ENCODE peak calls at places on chromosomes 7 and 10, in four cellular contexts. One of them, this sample, is unnamed.

GRCh38 chr7:23471090-23471859 is 984 bp upstream of the IGF2BP3 start:
- DNase-seq in neural progenitor cell: peak; percentile 97
- DNase-seq in A549: peak; percentile 92
- DNase-seq in kidney glomerular epithelial cell: no peak
- DNase-seq in this sample: peak; percentile 91

GRCh38 chr10:125120046-125120710 is 40.2 kb downstream of the CTBP2 start:
- DNase-seq in neural progenitor cell: no peak
- DNase-seq in A549: peak; percentile 79
- DNase-seq in kidney glomerular epithelial cell: no peak
- DNase-seq in this sample: no peak

GRCh38 chr10:74842301-74842700 is 15.9 kb downstream of the KAT6B start:
- DNase-seq in neural progenitor cell: no peak
- DNase-seq in A549: no peak
- DNase-seq in kidney glomerular epithelial cell: no peak
- DNase-seq in this sample: no peak

GRCh38 chr7:100879685-100880261 is 4.9 kb downstream of the SRRT start:
- DNase-seq in neural progenitor cell: peak; percentile 50
- DNase-seq in A549: no peak
- DNase-seq in kidney glomerular epithelial cell: no peak
- DNase-seq in this sample: no peak

GRCh38 chr7:35424869-35425495 is 171.1 kb upstream of the TBX20 start:
- DNase-seq in neural progenitor cell: peak; percentile 74
- DNase-seq in A549: peak; percentile 61
- DNase-seq in kidney glomerular epithelial cell: peak; percentile 10
- DNase-seq in this sample: peak; percentile 59

GRCh38 chr10:67977246-67977645 is 92.8 kb downstream of the SIRT1 start:
- DNase-seq in neural progenitor cell: no peak
- DNase-seq in A549: no peak
- DNase-seq in kidney glomerular epithelial cell: no peak
- DNase-seq in this sample: no peak

GRCh38 chr10:46273506-46274477 is 13.0 kb upstream of the ANTXRL start:
- DNase-seq in neural progenitor cell: peak; percentile 42
- DNase-seq in A549: peak; percentile 45
- DNase-seq in kidney glomerular epithelial cell: no peak
- DNase-seq in this sample: no peak

GRCh38 chr10:79392020-79392398 is 44.7 kb downstream of the PPIF start:
- DNase-seq in neural progenitor cell: no peak
- DNase-seq in A549: no peak
- DNase-seq in kidney glomerular epithelial cell: no peak
- DNase-seq in this sample: no peak

GRCh38 chr10:124543971-124544370 is 82.3 kb downstream of the LHPP start:
- DNase-seq in neural progenitor cell: no peak
- DNase-seq in A549: no peak
- DNase-seq in kidney glomerular epithelial cell: no peak
- DNase-seq in this sample: no peak

GRCh38 chr7:23618241-23618640 is 21.1 kb downstream of the CCDC126 start:
- DNase-seq in neural progenitor cell: no peak
- DNase-seq in A549: no peak
- DNase-seq in kidney glomerular epithelial cell: no peak
- DNase-seq in this sample: no peak

GRCh38 chr7:130486963-130487324 is 4.9 kb upstream of the MEST start:
- DNase-seq in neural progenitor cell: no peak
- DNase-seq in A549: no peak
- DNase-seq in kidney glomerular epithelial cell: no peak
- DNase-seq in this sample: no peak

GRCh38 chr7:369981-370621 is 80.1 kb downstream of the FOXL3 start:
- DNase-seq in neural progenitor cell: no peak
- DNase-seq in A549: no peak
- DNase-seq in kidney glomerular epithelial cell: no peak
- DNase-seq in this sample: no peak

GRCh38 chr10:19930936-19931859 is 115.0 kb downstream of the PLXDC2 start:
- DNase-seq in neural progenitor cell: no peak
- DNase-seq in A549: no peak
- DNase-seq in kidney glomerular epithelial cell: peak; percentile 73
- DNase-seq in this sample: peak; percentile 4

GRCh38 chr7:158664406-158664805 is 40.2 kb downstream of the NCAPG2 start:
- DNase-seq in neural progenitor cell: no peak
- DNase-seq in A549: no peak
- DNase-seq in kidney glomerular epithelial cell: no peak
- DNase-seq in this sample: no peak

GRCh38 chr10:9103301-9103700 is 1048.8 kb downstream of the GATA3 start:
- DNase-seq in neural progenitor cell: no peak
- DNase-seq in A549: no peak
- DNase-seq in kidney glomerular epithelial cell: no peak
- DNase-seq in this sample: no peak

GRCh38 chr7:44372560-44373417 is 47.4 kb upstream of the CAMK2B start:
- DNase-seq in neural progenitor cell: no peak
- DNase-seq in A549: peak; percentile 38
- DNase-seq in kidney glomerular epithelial cell: no peak
- DNase-seq in this sample: no peak

GRCh38 chr10:84336406-84336805 is 8.0 kb downstream of the CCSER2 start:
- DNase-seq in neural progenitor cell: no peak
- DNase-seq in A549: no peak
- DNase-seq in kidney glomerular epithelial cell: no peak
- DNase-seq in this sample: no peak

GRCh38 chr7:150339369-150339768 is 2.1 kb downstream of the RARRES2 start:
- DNase-seq in neural progenitor cell: no peak
- DNase-seq in A549: no peak
- DNase-seq in kidney glomerular epithelial cell: peak; percentile 93
- DNase-seq in this sample: no peak

GRCh38 chr10:113459672-113460280 is 93.1 kb upstream of the HABP2 start:
- DNase-seq in neural progenitor cell: no peak
- DNase-seq in A549: no peak
- DNase-seq in kidney glomerular epithelial cell: no peak
- DNase-seq in this sample: no peak

GRCh38 chr7:156929789-156930539 is 19.5 kb upstream of the NOM1 start:
- DNase-seq in neural progenitor cell: no peak
- DNase-seq in A549: no peak
- DNase-seq in kidney glomerular epithelial cell: no peak
- DNase-seq in this sample: no peak

GRCh38 chr10:59713196-59713821 is 3.7 kb upstream of the SLC16A9 start:
- DNase-seq in neural progenitor cell: no peak
- DNase-seq in A549: no peak
- DNase-seq in kidney glomerular epithelial cell: no peak
- DNase-seq in this sample: no peak

GRCh38 chr10:68151453-68151852 is 42.2 kb downstream of the MYPN start:
- DNase-seq in neural progenitor cell: no peak
- DNase-seq in A549: no peak
- DNase-seq in kidney glomerular epithelial cell: no peak
- DNase-seq in this sample: no peak

GRCh38 chr10:45404770-45405120 is 30.7 kb downstream of the ALOX5 start:
- DNase-seq in neural progenitor cell: no peak
- DNase-seq in A549: no peak
- DNase-seq in kidney glomerular epithelial cell: no peak
- DNase-seq in this sample: no peak

GRCh38 chr7:90723866-90724265 is 127.7 kb downstream of the CDK14 start:
- DNase-seq in neural progenitor cell: no peak
- DNase-seq in A549: no peak
- DNase-seq in kidney glomerular epithelial cell: no peak
- DNase-seq in this sample: no peak

GRCh38 chr7:2134740-2135139 is 98.0 kb downstream of the MAD1L1 start:
- DNase-seq in neural progenitor cell: no peak
- DNase-seq in A549: no peak
- DNase-seq in kidney glomerular epithelial cell: no peak
- DNase-seq in this sample: no peak

GRCh38 chr10:119281581-119282071 is 74.3 kb downstream of the GRK5 start:
- DNase-seq in neural progenitor cell: no peak
- DNase-seq in A549: no peak
- DNase-seq in kidney glomerular epithelial cell: no peak
- DNase-seq in this sample: no peak

GRCh38 chr10:68938117-68938516 is 17.9 kb upstream of the DDX21 start:
- DNase-seq in neural progenitor cell: no peak
- DNase-seq in A549: peak; percentile 8
- DNase-seq in kidney glomerular epithelial cell: no peak
- DNase-seq in this sample: no peak

GRCh38 chr7:42170724-42171123 is 66.3 kb downstream of the GLI3 start:
- DNase-seq in neural progenitor cell: no peak
- DNase-seq in A549: no peak
- DNase-seq in kidney glomerular epithelial cell: no peak
- DNase-seq in this sample: no peak

GRCh38 chr10:29962451-29962850 is 96.9 kb downstream of the JCAD start:
- DNase-seq in neural progenitor cell: no peak
- DNase-seq in A549: no peak
- DNase-seq in kidney glomerular epithelial cell: no peak
- DNase-seq in this sample: no peak

GRCh38 chr10:119316729-119317097 is 109.3 kb downstream of the GRK5 start:
- DNase-seq in neural progenitor cell: no peak
- DNase-seq in A549: peak; percentile 94
- DNase-seq in kidney glomerular epithelial cell: peak; percentile 37
- DNase-seq in this sample: no peak

GRCh38 chr10:101305241-101306230 is 48.4 kb upstream of the BTRC start:
- DNase-seq in neural progenitor cell: peak; percentile 87
- DNase-seq in A549: no peak
- DNase-seq in kidney glomerular epithelial cell: no peak
- DNase-seq in this sample: no peak

GRCh38 chr10:29646960-29647431 is 12.2 kb upstream of the SVIL start:
- DNase-seq in neural progenitor cell: no peak
- DNase-seq in A549: no peak
- DNase-seq in kidney glomerular epithelial cell: no peak
- DNase-seq in this sample: no peak